ENCODE peak calls at places on chromosomes 2 and 18, in six cellular contexts. One of them, this sample, is unnamed.

GRCh38 chr2:157459486-157459885 is 15.6 kb upstream of the CYTIP start:
- DNase-seq in choroid plexus epithelial cell: no peak
- DNase-seq in ureter: no peak
- DNase-seq in neural crest cell: no peak
- DNase-seq in foreskin fibroblast: no peak
- DNase-seq in stimulated activated CD8-positive, alpha-beta memory T cell treated with anti-CD3 and anti-CD28 coated beads, Interleukin-4, amount 100 ng/mL, for 1 hour: no peak
- DNase-seq in this sample: no peak

GRCh38 chr2:85134255-85135065 is 1.3 kb downstream of the TCF7L1 start:
- DNase-seq in choroid plexus epithelial cell: peak
- DNase-seq in ureter: peak
- DNase-seq in neural crest cell: peak
- DNase-seq in foreskin fibroblast: no peak
- DNase-seq in stimulated activated CD8-positive, alpha-beta memory T cell treated with anti-CD3 and anti-CD28 coated beads, Interleukin-4, amount 100 ng/mL, for 1 hour: no peak
- DNase-seq in this sample: peak

GRCh38 chr18:79935499-79935898 is 16.0 kb downstream of the SLC66A2 start:
- DNase-seq in choroid plexus epithelial cell: no peak
- DNase-seq in ureter: peak
- DNase-seq in neural crest cell: no peak
- DNase-seq in foreskin fibroblast: no peak
- DNase-seq in stimulated activated CD8-positive, alpha-beta memory T cell treated with anti-CD3 and anti-CD28 coated beads, Interleukin-4, amount 100 ng/mL, for 1 hour: no peak
- DNase-seq in this sample: no peak

GRCh38 chr2:127170021-127170420 is 50.1 kb downstream of the CYP27C1 start:
- DNase-seq in choroid plexus epithelial cell: no peak
- DNase-seq in ureter: peak
- DNase-seq in neural crest cell: no peak
- DNase-seq in foreskin fibroblast: no peak
- DNase-seq in stimulated activated CD8-positive, alpha-beta memory T cell treated with anti-CD3 and anti-CD28 coated beads, Interleukin-4, amount 100 ng/mL, for 1 hour: no peak
- DNase-seq in this sample: no peak

GRCh38 chr2:101546376-101547058 is 71.6 kb upstream of the RFX8 start:
- DNase-seq in choroid plexus epithelial cell: peak
- DNase-seq in ureter: no peak
- DNase-seq in neural crest cell: no peak
- DNase-seq in foreskin fibroblast: peak
- DNase-seq in stimulated activated CD8-positive, alpha-beta memory T cell treated with anti-CD3 and anti-CD28 coated beads, Interleukin-4, amount 100 ng/mL, for 1 hour: no peak
- DNase-seq in this sample: peak

GRCh38 chr18:32257073-32257780 is 67.4 kb downstream of the MEP1B start:
- DNase-seq in choroid plexus epithelial cell: no peak
- DNase-seq in ureter: no peak
- DNase-seq in neural crest cell: no peak
- DNase-seq in foreskin fibroblast: no peak
- DNase-seq in stimulated activated CD8-positive, alpha-beta memory T cell treated with anti-CD3 and anti-CD28 coated beads, Interleukin-4, amount 100 ng/mL, for 1 hour: no peak
- DNase-seq in this sample: no peak

GRCh38 chr2:10242998-10243925 is 59.4 kb upstream of the HPCAL1 start:
- DNase-seq in choroid plexus epithelial cell: no peak
- DNase-seq in ureter: no peak
- DNase-seq in neural crest cell: no peak
- DNase-seq in foreskin fibroblast: no peak
- DNase-seq in stimulated activated CD8-positive, alpha-beta memory T cell treated with anti-CD3 and anti-CD28 coated beads, Interleukin-4, amount 100 ng/mL, for 1 hour: no peak
- DNase-seq in this sample: no peak

GRCh38 chr2:71798266-71799012 is 345.1 kb downstream of the DYSF start:
- DNase-seq in choroid plexus epithelial cell: peak
- DNase-seq in ureter: no peak
- DNase-seq in neural crest cell: peak
- DNase-seq in foreskin fibroblast: no peak
- DNase-seq in stimulated activated CD8-positive, alpha-beta memory T cell treated with anti-CD3 and anti-CD28 coated beads, Interleukin-4, amount 100 ng/mL, for 1 hour: no peak
- DNase-seq in this sample: peak

GRCh38 chr18:70420151-70420898 is 131.5 kb downstream of the SOCS6 start:
- DNase-seq in choroid plexus epithelial cell: peak
- DNase-seq in ureter: no peak
- DNase-seq in neural crest cell: no peak
- DNase-seq in foreskin fibroblast: peak
- DNase-seq in stimulated activated CD8-positive, alpha-beta memory T cell treated with anti-CD3 and anti-CD28 coated beads, Interleukin-4, amount 100 ng/mL, for 1 hour: no peak
- DNase-seq in this sample: peak

GRCh38 chr2:43082878-43083261 is 143.5 kb downstream of the ZFP36L2 start:
- DNase-seq in choroid plexus epithelial cell: no peak
- DNase-seq in ureter: no peak
- DNase-seq in neural crest cell: no peak
- DNase-seq in foreskin fibroblast: no peak
- DNase-seq in stimulated activated CD8-positive, alpha-beta memory T cell treated with anti-CD3 and anti-CD28 coated beads, Interleukin-4, amount 100 ng/mL, for 1 hour: no peak
- DNase-seq in this sample: no peak

GRCh38 chr2:72204782-72205545 is 57.3 kb upstream of the CYP26B1 start:
- DNase-seq in choroid plexus epithelial cell: peak
- DNase-seq in ureter: no peak
- DNase-seq in neural crest cell: no peak
- DNase-seq in foreskin fibroblast: no peak
- DNase-seq in stimulated activated CD8-positive, alpha-beta memory T cell treated with anti-CD3 and anti-CD28 coated beads, Interleukin-4, amount 100 ng/mL, for 1 hour: no peak
- DNase-seq in this sample: no peak

GRCh38 chr2:161990741-161991140 is 83.3 kb downstream of the DPP4 start:
- DNase-seq in choroid plexus epithelial cell: peak
- DNase-seq in ureter: no peak
- DNase-seq in neural crest cell: no peak
- DNase-seq in foreskin fibroblast: peak
- DNase-seq in stimulated activated CD8-positive, alpha-beta memory T cell treated with anti-CD3 and anti-CD28 coated beads, Interleukin-4, amount 100 ng/mL, for 1 hour: no peak
- DNase-seq in this sample: peak

GRCh38 chr2:160332318-160332717 is 132.2 kb upstream of the ITGB6 start:
- DNase-seq in choroid plexus epithelial cell: peak
- DNase-seq in ureter: no peak
- DNase-seq in neural crest cell: no peak
- DNase-seq in foreskin fibroblast: no peak
- DNase-seq in stimulated activated CD8-positive, alpha-beta memory T cell treated with anti-CD3 and anti-CD28 coated beads, Interleukin-4, amount 100 ng/mL, for 1 hour: no peak
- DNase-seq in this sample: peak

GRCh38 chr2:111617804-111618576 is 266.0 kb downstream of the ANAPC1 start:
- DNase-seq in choroid plexus epithelial cell: no peak
- DNase-seq in ureter: no peak
- DNase-seq in neural crest cell: no peak
- DNase-seq in foreskin fibroblast: no peak
- DNase-seq in stimulated activated CD8-positive, alpha-beta memory T cell treated with anti-CD3 and anti-CD28 coated beads, Interleukin-4, amount 100 ng/mL, for 1 hour: no peak
- DNase-seq in this sample: no peak

GRCh38 chr18:27378396-27379094 is 193.4 kb upstream of the CHST9 start:
- DNase-seq in choroid plexus epithelial cell: peak
- DNase-seq in ureter: peak
- DNase-seq in neural crest cell: no peak
- DNase-seq in foreskin fibroblast: no peak
- DNase-seq in stimulated activated CD8-positive, alpha-beta memory T cell treated with anti-CD3 and anti-CD28 coated beads, Interleukin-4, amount 100 ng/mL, for 1 hour: no peak
- DNase-seq in this sample: no peak

GRCh38 chr2:113061241-113061640 is 2.2 kb downstream of the IL36RN start:
- DNase-seq in choroid plexus epithelial cell: no peak
- DNase-seq in ureter: no peak
- DNase-seq in neural crest cell: no peak
- DNase-seq in foreskin fibroblast: no peak
- DNase-seq in stimulated activated CD8-positive, alpha-beta memory T cell treated with anti-CD3 and anti-CD28 coated beads, Interleukin-4, amount 100 ng/mL, for 1 hour: no peak
- DNase-seq in this sample: no peak

GRCh38 chr2:204441316-204441715 is 104.0 kb upstream of the PARD3B start:
- DNase-seq in choroid plexus epithelial cell: no peak
- DNase-seq in ureter: no peak
- DNase-seq in neural crest cell: no peak
- DNase-seq in foreskin fibroblast: no peak
- DNase-seq in stimulated activated CD8-positive, alpha-beta memory T cell treated with anti-CD3 and anti-CD28 coated beads, Interleukin-4, amount 100 ng/mL, for 1 hour: no peak
- DNase-seq in this sample: no peak

GRCh38 chr2:1653956-1654695 is 90.2 kb downstream of the PXDN start:
- DNase-seq in choroid plexus epithelial cell: peak
- DNase-seq in ureter: no peak
- DNase-seq in neural crest cell: no peak
- DNase-seq in foreskin fibroblast: peak
- DNase-seq in stimulated activated CD8-positive, alpha-beta memory T cell treated with anti-CD3 and anti-CD28 coated beads, Interleukin-4, amount 100 ng/mL, for 1 hour: no peak
- DNase-seq in this sample: peak

GRCh38 chr2:85750509-85751299 is 3.1 kb upstream of the ATOH8 start:
- DNase-seq in choroid plexus epithelial cell: peak
- DNase-seq in ureter: peak
- DNase-seq in neural crest cell: peak
- DNase-seq in foreskin fibroblast: no peak
- DNase-seq in stimulated activated CD8-positive, alpha-beta memory T cell treated with anti-CD3 and anti-CD28 coated beads, Interleukin-4, amount 100 ng/mL, for 1 hour: peak
- DNase-seq in this sample: peak

GRCh38 chr2:219249203-219249980 is 3.7 kb upstream of the TUBA4B start:
- DNase-seq in choroid plexus epithelial cell: peak
- DNase-seq in ureter: peak
- DNase-seq in neural crest cell: no peak
- DNase-seq in foreskin fibroblast: peak
- DNase-seq in stimulated activated CD8-positive, alpha-beta memory T cell treated with anti-CD3 and anti-CD28 coated beads, Interleukin-4, amount 100 ng/mL, for 1 hour: peak
- DNase-seq in this sample: peak

GRCh38 chr2:223062304-223062845 is 10.4 kb downstream of the KCNE4 start:
- DNase-seq in choroid plexus epithelial cell: peak
- DNase-seq in ureter: no peak
- DNase-seq in neural crest cell: no peak
- DNase-seq in foreskin fibroblast: no peak
- DNase-seq in stimulated activated CD8-positive, alpha-beta memory T cell treated with anti-CD3 and anti-CD28 coated beads, Interleukin-4, amount 100 ng/mL, for 1 hour: no peak
- DNase-seq in this sample: peak

GRCh38 chr2:171274757-171275156 is 114.1 kb upstream of the TLK1 start:
- DNase-seq in choroid plexus epithelial cell: no peak
- DNase-seq in ureter: no peak
- DNase-seq in neural crest cell: no peak
- DNase-seq in foreskin fibroblast: no peak
- DNase-seq in stimulated activated CD8-positive, alpha-beta memory T cell treated with anti-CD3 and anti-CD28 coated beads, Interleukin-4, amount 100 ng/mL, for 1 hour: no peak
- DNase-seq in this sample: no peak

GRCh38 chr18:28411806-28412205 is 234.9 kb upstream of the CDH2 start:
- DNase-seq in choroid plexus epithelial cell: peak
- DNase-seq in ureter: no peak
- DNase-seq in neural crest cell: no peak
- DNase-seq in foreskin fibroblast: peak
- DNase-seq in stimulated activated CD8-positive, alpha-beta memory T cell treated with anti-CD3 and anti-CD28 coated beads, Interleukin-4, amount 100 ng/mL, for 1 hour: no peak
- DNase-seq in this sample: no peak

GRCh38 chr18:9619990-9620389 is 5.6 kb upstream of the PPP4R1 start:
- DNase-seq in choroid plexus epithelial cell: peak
- DNase-seq in ureter: no peak
- DNase-seq in neural crest cell: no peak
- DNase-seq in foreskin fibroblast: no peak
- DNase-seq in stimulated activated CD8-positive, alpha-beta memory T cell treated with anti-CD3 and anti-CD28 coated beads, Interleukin-4, amount 100 ng/mL, for 1 hour: no peak
- DNase-seq in this sample: peak

GRCh38 chr2:37211212-37211611 is 14.9 kb downstream of the CEBPZOS start:
- DNase-seq in choroid plexus epithelial cell: peak
- DNase-seq in ureter: no peak
- DNase-seq in neural crest cell: no peak
- DNase-seq in foreskin fibroblast: no peak
- DNase-seq in stimulated activated CD8-positive, alpha-beta memory T cell treated with anti-CD3 and anti-CD28 coated beads, Interleukin-4, amount 100 ng/mL, for 1 hour: no peak
- DNase-seq in this sample: peak